ENCODE peak calls at places on chromosomes 11 and 22, in four cellular contexts. One of them, this sample, is unnamed.

GRCh38 chr11:70603756-70604211 is 205.5 kb downstream of the CTTN start:
- DNase-seq in uterus: no peak
- DNase-seq in ovary: no peak
- DNase-seq in Peyer's patch: no peak
- DNase-seq in this sample: peak; percentile 27

GRCh38 chr11:18395735-18396504 is 1.6 kb downstream of the LDHA start:
- DNase-seq in Peyer's patch: peak; percentile 98
- DNase-seq in uterus: peak; percentile 99
- DNase-seq in ovary: peak; percentile 100
- DNase-seq in this sample: peak; percentile 99

GRCh38 chr11:108530426-108530825 is 32.2 kb upstream of the POGLUT3 start:
- DNase-seq in uterus: no peak
- DNase-seq in Peyer's patch: no peak
- DNase-seq in ovary: no peak
- DNase-seq in this sample: no peak

GRCh38 chr11:15835705-15836411 is 520.5 kb downstream of the SOX6 start:
- DNase-seq in uterus: peak; percentile 59
- DNase-seq in Peyer's patch: no peak
- DNase-seq in ovary: no peak
- DNase-seq in this sample: no peak

GRCh38 chr11:93737904-93738612 is 3.2 kb downstream of the TAF1D start:
- DNase-seq in Peyer's patch: no peak
- DNase-seq in uterus: no peak
- DNase-seq in ovary: no peak
- DNase-seq in this sample: no peak

GRCh38 chr22:39084666-39085065 is 7.6 kb downstream of the APOBEC3G start:
- DNase-seq in uterus: no peak
- DNase-seq in Peyer's patch: no peak
- DNase-seq in ovary: no peak
- DNase-seq in this sample: no peak

GRCh38 chr22:48192920-48193319 is 1430.5 kb downstream of the TBC1D22A start:
- DNase-seq in ovary: no peak
- DNase-seq in Peyer's patch: no peak
- DNase-seq in uterus: no peak
- DNase-seq in this sample: no peak

GRCh38 chr22:42528591-42529307 is 9.2 kb upstream of the RRP7A start:
- DNase-seq in Peyer's patch: no peak
- DNase-seq in uterus: no peak
- DNase-seq in ovary: no peak
- DNase-seq in this sample: no peak

GRCh38 chr11:13433437-13433836 is 29.6 kb downstream of the BTBD10 start:
- DNase-seq in ovary: no peak
- DNase-seq in Peyer's patch: no peak
- DNase-seq in uterus: no peak
- DNase-seq in this sample: no peak

GRCh38 chr11:91081440-91082088 is 858.7 kb upstream of the CHORDC1 start:
- DNase-seq in ovary: no peak
- DNase-seq in Peyer's patch: no peak
- DNase-seq in uterus: no peak
- DNase-seq in this sample: no peak

GRCh38 chr11:48125866-48126265 is 90.7 kb upstream of the OR4B1 start:
- DNase-seq in ovary: no peak
- DNase-seq in uterus: no peak
- DNase-seq in Peyer's patch: no peak
- DNase-seq in this sample: no peak

GRCh38 chr11:76391039-76391438 is 9.9 kb downstream of the GVQW3 start:
- DNase-seq in Peyer's patch: no peak
- DNase-seq in ovary: no peak
- DNase-seq in uterus: no peak
- DNase-seq in this sample: no peak

GRCh38 chr11:70527429-70528045 is 129.2 kb downstream of the CTTN start:
- DNase-seq in Peyer's patch: no peak
- DNase-seq in ovary: no peak
- DNase-seq in uterus: no peak
- DNase-seq in this sample: no peak

GRCh38 chr11:17531818-17532131 is 12.4 kb downstream of the USH1C start:
- DNase-seq in uterus: no peak
- DNase-seq in Peyer's patch: peak; percentile 82
- DNase-seq in ovary: no peak
- DNase-seq in this sample: no peak

GRCh38 chr22:50640857-50641647 is 13.1 kb upstream of the ARSA start:
- DNase-seq in Peyer's patch: no peak
- DNase-seq in uterus: no peak
- DNase-seq in ovary: no peak
- DNase-seq in this sample: no peak

GRCh38 chr11:82701847-82702520 is 31.7 kb downstream of the FAM181B start:
- DNase-seq in ovary: no peak
- DNase-seq in Peyer's patch: no peak
- DNase-seq in uterus: no peak
- DNase-seq in this sample: no peak

GRCh38 chr22:44712156-44712555 is 10.2 kb downstream of the PRR5 start:
- DNase-seq in ovary: no peak
- DNase-seq in Peyer's patch: no peak
- DNase-seq in uterus: no peak
- DNase-seq in this sample: peak; percentile 89

DNA sequence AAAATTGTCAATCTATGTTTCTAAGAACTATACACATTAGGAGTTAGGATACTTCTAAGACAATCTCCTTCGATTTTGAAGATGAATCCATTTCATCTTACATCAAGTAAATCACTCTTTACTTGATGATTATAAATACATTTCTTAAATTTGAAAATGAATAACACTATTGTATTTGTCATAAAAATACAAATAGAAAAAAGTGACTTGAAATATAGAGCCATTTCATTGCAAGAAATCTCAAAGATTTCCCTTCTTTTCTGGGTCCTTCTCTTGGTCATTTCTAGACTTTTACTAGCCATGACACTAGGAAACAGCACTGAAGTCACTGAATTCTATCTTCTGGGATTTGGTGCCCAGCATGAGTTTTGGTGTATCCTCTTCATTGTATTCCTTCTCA is at the start of gene OR5AK2:
- DNase-seq in uterus: no peak
- DNase-seq in Peyer's patch: no peak
- DNase-seq in ovary: no peak
- DNase-seq in this sample: no peak
- TF ChIP-seq POLR2A in uterus: no peak
- TF ChIP-seq POLR2A in Peyer's patch: no peak
- TF ChIP-seq POLR2A in ovary: no peak
- TF ChIP-seq POLR2A in this sample: no peak

GRCh38 chr22:45896153-45896951 is 80.6 kb downstream of the WNT7B start:
- DNase-seq in Peyer's patch: no peak
- DNase-seq in ovary: peak; percentile 10
- DNase-seq in uterus: no peak
- DNase-seq in this sample: no peak
- TF ChIP-seq POLR2A in Peyer's patch: no peak
- TF ChIP-seq POLR2A in ovary: no peak
- TF ChIP-seq POLR2A in uterus: no peak
- TF ChIP-seq POLR2A in this sample: no peak

GRCh38 chr11:443542-444199 is 1.9 kb upstream of the ANO9 start:
- DNase-seq in ovary: peak; percentile 12
- DNase-seq in Peyer's patch: no peak
- DNase-seq in uterus: no peak
- DNase-seq in this sample: no peak

GRCh38 chr11:441043-441417 is 781 bp downstream of the ANO9 start:
- DNase-seq in ovary: peak; percentile 14
- DNase-seq in Peyer's patch: no peak
- DNase-seq in uterus: no peak
- DNase-seq in this sample: peak; percentile 40

GRCh38 chr11:442611-443081 is 835 bp upstream of the ANO9 start:
- DNase-seq in ovary: peak; percentile 18
- DNase-seq in uterus: no peak
- DNase-seq in Peyer's patch: no peak
- DNase-seq in this sample: no peak

GRCh38 chr11:440065-441042 is 1.5 kb downstream of the ANO9 start:
- DNase-seq in Peyer's patch: peak; percentile 86
- DNase-seq in uterus: no peak
- DNase-seq in ovary: no peak
- DNase-seq in this sample: no peak

DNA sequence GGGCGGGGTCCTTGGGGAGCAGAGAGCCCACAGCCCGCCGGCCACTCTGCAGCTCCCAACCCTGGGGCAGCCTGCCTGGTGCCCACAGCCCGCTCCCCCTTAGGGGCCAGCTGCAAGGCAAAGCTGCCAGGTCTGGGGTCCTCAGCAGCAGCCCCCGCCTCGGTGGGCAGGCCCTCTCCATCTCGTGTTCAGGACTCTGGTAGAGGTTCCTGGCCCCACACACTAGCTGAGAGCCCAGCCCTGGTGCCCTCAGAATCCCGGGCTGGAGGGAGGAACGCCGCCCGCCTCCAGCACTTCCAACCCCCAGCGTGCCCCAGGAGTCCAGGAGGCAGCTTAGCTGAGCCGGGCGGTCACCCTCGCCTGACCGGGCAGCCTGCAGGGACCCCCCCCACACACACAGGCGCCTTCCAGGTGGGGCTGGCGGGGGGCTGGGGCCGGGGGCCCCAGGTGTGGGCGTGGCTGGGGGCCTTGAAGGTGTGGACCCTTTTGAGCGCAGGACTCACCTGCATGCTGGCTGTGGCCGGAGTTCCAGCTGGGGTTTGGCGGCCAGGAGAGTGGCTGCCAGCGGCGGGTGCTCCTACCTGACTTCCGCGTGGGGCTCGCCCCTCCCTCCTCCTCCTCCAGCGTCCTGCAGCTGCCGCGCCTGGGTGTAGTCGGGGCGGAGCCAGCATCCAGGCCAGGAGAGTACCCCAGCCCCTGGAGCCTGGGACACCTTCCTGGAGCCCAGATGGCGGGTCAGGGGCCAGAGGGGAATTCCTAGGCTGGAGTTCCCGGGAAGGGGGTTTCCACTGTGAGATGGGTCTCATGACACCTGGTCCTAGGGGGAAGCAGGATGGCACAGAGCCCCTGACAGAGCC is at the start of gene ANO9:
- DNase-seq in ovary: peak; percentile 24
- DNase-seq in uterus: no peak
- DNase-seq in Peyer's patch: peak; percentile 91
- DNase-seq in this sample: no peak
- TF ChIP-seq POLR2A in ovary: no peak
- TF ChIP-seq POLR2A in uterus: no peak
- TF ChIP-seq POLR2A in Peyer's patch: peak; percentile 12
- TF ChIP-seq POLR2A in this sample: no peak

DNA sequence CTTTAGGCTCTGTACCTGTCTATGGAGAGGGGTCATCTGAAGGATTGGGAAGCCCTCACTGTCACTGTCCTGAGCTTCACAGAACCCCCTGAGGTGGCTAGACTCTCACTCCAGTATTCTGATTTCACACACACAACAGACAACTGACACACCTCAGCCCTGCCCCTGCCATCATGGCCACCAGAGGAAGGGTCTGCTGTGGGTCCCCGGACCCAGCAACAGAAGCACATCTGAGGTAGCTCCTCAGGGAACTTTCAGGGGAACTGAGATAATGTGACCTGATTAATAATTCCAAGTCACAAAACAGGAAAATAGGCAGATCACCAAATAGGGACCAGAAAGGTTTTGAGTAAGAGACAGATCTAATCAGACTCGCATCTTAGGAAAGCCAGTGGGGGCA is 7.5 kb upstream of the C22orf39 start:
- DNase-seq in Peyer's patch: no peak
- DNase-seq in ovary: no peak
- DNase-seq in uterus: no peak
- DNase-seq in this sample: no peak
- TF ChIP-seq POLR2A in Peyer's patch: no peak
- TF ChIP-seq POLR2A in ovary: no peak
- TF ChIP-seq POLR2A in uterus: no peak
- TF ChIP-seq POLR2A in this sample: no peak

DNA sequence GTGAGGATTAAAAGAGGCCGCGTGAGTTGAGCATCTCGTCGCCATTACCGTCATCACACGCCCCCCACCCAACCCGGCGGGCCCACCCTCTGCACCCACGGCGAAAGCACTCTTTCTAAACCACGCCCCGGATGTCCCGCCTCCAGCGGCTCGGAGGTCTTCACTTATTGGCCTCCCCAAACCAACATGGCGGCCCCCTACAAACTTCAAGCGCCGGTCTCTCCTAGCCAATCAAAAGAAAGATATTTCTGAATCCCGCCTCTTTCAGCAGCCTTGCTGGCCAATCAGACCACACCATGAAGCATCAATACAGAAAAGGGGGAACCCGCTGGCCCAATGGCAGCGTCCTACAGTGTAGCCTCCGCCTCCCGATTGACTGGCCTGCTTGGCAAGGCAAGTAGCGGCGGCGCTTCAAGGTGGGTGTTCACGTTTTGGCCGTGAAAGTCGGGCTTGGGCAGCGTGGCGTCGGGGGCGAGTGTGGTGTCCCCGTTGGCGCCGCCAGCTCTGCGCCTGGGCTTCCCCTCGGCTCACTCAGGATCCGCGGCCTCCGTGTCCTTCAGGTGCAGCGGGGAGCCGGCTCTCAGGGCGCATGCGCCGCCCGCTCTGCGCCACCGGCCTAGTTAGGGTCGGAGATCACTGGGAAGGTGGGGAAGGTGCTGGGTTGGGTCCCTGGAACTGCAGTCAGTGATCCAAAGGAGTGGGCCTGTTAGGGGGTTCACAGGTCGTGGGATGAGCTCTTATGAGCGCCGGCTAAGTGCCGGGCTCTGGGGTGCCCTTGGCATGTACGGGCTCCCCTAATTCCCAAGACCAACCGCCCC is at the start of gene NDUFS8:
- DNase-seq in Peyer's patch: peak; percentile 99
- DNase-seq in ovary: peak; percentile 96
- DNase-seq in uterus: peak; percentile 96
- DNase-seq in this sample: peak; percentile 95
- TF ChIP-seq POLR2A in Peyer's patch: peak; percentile 50
- TF ChIP-seq POLR2A in ovary: peak; percentile 46
- TF ChIP-seq POLR2A in uterus: no peak
- TF ChIP-seq POLR2A in this sample: peak; percentile 68

This sample was measured in right lobe of liver.